ENCODE peak calls at places on chromosomes 6 and 20, in six cellular contexts. T, D, J, X, M and Q are unnamed samples.
A peak's percentile ranks its signal among the peaks of the same experiment; 100 is the strongest.

GRCh38 chr20:32427996-32428395 is 69.9 kb downstream of the ASXL1 start:
- DNase-seq in T (no peak), D (no peak), J (no peak), X (no peak), M (no peak), Q (no peak)

GRCh38 chr20:22797103-22797502 is 212.7 kb upstream of the FOXA2 start:
- DNase-seq in T (peak; percentile 60), D (no peak), J (no peak), X (peak; percentile 23), M (no peak), Q (no peak)

GRCh38 chr6:106460481-106460880 is 100.0 kb downstream of the CRYBG1 start:
- DNase-seq in T (no peak), D (no peak), J (no peak), X (no peak), M (peak; percentile 38), Q (no peak)

GRCh38 chr6:118784641-118785164 is 109.2 kb upstream of the ASF1A start:
- DNase-seq in T (no peak), D (no peak), J (no peak), X (peak; percentile 53), M (no peak), Q (no peak)

GRCh38 chr6:15897063-15897934 is 231.6 kb upstream of the MYLIP start:
- DNase-seq in T (no peak), D (peak; percentile 32), J (no peak), X (peak; percentile 17), M (peak; percentile 47), Q (no peak)

GRCh38 chr6:25056130-25056529 is 120.4 kb upstream of the RIPOR2 start:
- DNase-seq in T (no peak), D (no peak), J (no peak), X (no peak), M (peak; percentile 85), Q (peak; percentile 34)

GRCh38 chr20:63246490-63247284 is 7.6 kb downstream of the NKAIN4 start:
- DNase-seq in T (no peak), D (no peak), J (no peak), X (no peak), M (no peak), Q (no peak)

GRCh38 chr6:56650191-56650590 is 7.5 kb upstream of the DST start:
- DNase-seq in T (peak; percentile 64), D (no peak), J (no peak), X (no peak), M (no peak), Q (no peak)

DNA sequence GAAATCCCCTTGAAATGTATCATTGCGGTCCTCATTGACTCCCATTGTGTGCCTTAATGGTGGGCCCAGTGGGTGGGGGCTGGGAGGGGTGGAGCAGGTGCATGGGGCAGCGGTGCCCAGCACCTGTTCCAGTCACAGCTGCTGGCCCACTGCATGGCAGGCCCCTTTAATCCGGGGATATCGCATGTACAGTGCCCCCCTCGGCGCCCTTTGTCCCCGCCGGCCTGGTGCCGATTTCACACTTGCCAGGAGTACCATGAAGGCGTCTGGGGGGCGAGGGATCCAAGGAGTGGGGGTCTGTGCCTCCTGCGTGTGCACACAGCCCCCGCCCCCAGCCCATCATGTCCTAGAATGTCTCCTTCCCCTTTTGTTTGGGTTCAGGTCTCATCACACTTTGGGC is 2.8 kb downstream of the SNAI1 start:
- DNase-seq in T (no peak), D (no peak), J (no peak), X (no peak), M (no peak), Q (no peak)
- H3K4me3 ChIP-seq in T (no peak overlapping the region), D (peak overlapping the region; percentile 33), J (peak overlapping the region; percentile 58), X (no peak overlapping the region), M (no peak overlapping the region), Q (no peak overlapping the region)

DNA sequence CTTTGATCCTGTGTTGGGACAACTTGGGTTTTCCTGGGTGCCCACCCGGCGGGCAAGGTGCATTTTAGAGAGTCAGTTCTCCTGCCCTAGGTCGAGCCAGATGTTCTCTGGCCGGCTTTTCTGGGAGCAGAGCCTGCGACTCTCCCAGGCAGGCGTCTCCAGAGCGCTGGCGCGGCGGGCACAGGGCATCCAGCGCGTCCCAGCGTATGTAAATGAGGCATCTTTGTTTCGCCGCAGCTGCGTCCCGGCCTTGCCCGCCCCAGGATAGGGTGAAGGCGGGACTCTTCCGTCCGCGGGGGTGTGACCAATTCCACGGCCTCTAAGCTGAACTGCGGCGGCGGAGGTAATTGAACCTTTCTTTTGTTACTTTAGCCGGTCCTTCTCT is 9.1 kb downstream of the GRIK2 start:
- DNase-seq in T (no peak), D (no peak), J (no peak), X (no peak), M (no peak), Q (no peak)
- H3K4me3 ChIP-seq in T (no peak overlapping the region), D (no peak overlapping the region), J (peak overlapping the region; percentile 36), X (no peak overlapping the region), M (no peak overlapping the region), Q (no peak overlapping the region)

DNA sequence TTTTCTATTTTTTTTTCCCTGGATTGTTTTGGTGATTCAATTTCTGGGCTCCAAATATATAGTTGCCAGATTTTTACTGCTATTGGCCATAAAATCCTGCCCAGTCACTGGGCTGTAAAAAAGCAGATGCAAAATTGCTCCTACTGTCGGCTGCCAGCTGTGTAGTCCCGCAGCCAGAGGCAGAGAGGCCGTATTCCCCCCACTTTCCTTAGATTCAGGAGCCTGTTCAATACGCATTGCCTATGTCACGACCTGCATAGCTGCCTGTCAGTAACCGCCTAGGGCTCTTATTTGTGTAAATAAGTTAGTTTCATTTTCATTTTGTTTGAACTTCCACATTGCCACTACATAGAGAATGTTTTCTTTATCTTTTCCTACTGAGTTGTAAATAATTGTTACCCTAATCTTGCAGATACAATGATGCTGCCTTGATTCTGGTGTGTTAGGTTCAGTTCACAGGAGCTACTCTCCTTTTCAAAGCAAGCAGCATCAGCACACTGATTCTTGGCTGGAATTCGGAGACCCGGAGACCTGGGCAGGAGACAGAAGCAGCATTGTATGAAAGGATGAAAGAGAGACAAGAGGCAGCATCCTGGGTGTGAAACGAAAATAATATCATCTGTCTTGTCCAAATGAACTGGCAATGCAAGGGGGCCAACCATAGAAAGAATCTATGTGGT is 46.0 kb upstream of the UST start:
- DNase-seq in T (peak; percentile 37), D (no peak), J (no peak), X (peak; percentile 21), M (peak; percentile 48), Q (peak; percentile 50)
- H3K4me3 ChIP-seq in T (peak overlapping the region; percentile 3), D (peak overlapping the region; percentile 14), J (peak overlapping the region; percentile 29), X (peak overlapping the region; percentile 38), M (peak overlapping the region; percentile 58), Q (peak overlapping the region; percentile 61)

GRCh38 chr6:140711019-140711613 is 1336.7 kb upstream of the CITED2 start:
- DNase-seq in T (no peak), D (no peak), J (no peak), X (no peak), M (no peak), Q (no peak)

GRCh38 chr6:140713495-140713894 is 1339.0 kb upstream of the CITED2 start:
- DNase-seq in T (no peak), D (no peak), J (no peak), X (no peak), M (no peak), Q (no peak)

GRCh38 chr6:140708386-140708785 is 1333.9 kb upstream of the CITED2 start:
- DNase-seq in T (no peak), D (no peak), J (no peak), X (no peak), M (no peak), Q (no peak)
- H3K4me3 ChIP-seq in T (no peak overlapping the region), D (no peak overlapping the region), J (no peak overlapping the region), X (no peak overlapping the region), M (no peak overlapping the region), Q (no peak overlapping the region)

DNA sequence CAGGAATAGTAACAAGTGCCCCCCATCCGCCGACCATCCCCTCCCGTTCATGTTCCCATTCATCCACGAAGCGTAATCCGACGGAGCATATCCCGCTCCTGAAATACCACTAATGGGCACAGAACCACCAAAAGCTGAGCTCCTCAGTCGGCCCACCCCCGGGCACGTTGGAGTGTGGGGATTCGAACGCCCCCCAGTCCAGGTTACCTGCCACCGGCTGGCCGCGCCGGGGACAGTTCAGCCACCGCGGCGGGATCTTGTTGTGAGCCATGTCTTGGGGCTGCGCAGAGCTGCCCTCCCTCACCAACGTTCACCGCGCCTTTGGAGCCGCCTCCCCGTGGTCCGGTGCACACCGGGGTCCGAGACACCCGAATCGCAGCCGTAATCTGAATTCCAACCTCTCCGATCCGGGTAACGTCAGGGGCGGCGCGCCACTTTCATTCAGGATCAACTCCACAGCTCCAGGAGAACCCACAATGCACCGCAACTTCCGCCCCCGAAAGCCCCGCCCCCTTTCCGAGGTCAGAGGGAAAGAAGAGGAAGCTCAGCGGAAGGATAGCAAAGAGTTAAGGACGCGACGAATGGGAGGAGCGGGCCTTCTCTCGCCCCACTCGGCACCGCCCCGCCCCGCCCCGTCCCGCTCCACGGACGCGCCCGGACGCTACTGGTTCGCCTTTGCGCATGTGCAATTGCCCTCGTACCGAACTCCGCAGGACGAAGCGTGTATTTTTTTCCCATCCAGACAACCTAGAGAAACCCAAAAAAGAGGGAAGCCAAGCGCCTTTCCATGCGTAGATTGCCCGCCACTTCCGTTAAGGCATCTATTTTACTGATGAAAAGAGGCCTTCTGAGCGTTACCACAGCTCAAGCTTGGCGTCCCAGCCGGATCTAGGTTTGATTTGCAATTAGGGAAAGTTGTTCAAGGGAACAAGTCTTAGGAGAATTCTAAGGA is at the start of gene RNGTT:
- DNase-seq in T (peak; percentile 91), D (peak; percentile 100), J (peak; percentile 81), X (peak; percentile 98), M (peak; percentile 97), Q (peak; percentile 99)
- H3K4me3 ChIP-seq in T (peak within 1 kb of the TSS; percentile 97), D (peak within 1 kb of the TSS; percentile 97), J (peak within 1 kb of the TSS; percentile 99), X (peak within 1 kb of the TSS; percentile 95), M (peak within 1 kb of the TSS; percentile 86), Q (peak within 1 kb of the TSS; percentile 97)

DNA sequence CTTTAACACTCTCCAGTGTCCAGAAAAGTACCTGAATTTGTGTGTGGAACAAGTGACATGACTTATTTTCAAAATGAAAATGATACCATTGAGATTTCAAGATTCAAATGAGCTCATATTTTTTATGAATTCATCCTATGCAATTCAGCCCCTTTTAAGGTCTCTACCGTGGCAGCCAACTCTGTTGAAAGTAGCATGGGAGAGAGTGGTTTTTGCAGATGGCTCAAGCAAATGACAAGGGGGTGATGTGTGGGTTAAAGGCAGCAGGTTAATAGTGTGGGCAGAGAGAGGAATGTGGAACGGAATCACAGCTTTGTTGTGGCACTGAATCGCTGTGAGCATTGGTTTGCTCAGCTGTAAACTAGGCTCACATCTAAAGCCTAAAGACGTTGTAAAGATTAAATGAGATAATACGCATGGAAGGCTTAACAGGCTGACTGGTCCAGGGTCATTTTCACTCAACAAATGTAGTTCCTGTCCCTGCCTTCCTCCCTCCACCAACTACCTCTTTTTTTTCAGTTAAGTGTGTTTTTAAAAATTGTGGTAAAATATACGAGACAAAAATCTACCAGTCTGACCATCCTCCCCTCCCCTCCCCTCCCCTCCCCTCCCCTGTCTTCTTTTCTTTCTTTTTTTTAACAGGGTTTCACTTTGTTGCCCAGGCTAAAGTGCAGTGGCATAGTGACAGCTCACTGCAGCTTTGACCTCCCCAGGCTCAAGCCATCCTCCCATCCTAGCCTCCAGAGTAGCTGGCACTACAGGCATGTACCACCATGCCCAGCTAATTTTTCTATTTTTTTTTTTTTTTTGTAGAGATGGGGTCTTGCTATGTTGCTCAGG is 114.7 kb upstream of the ZNF217 start:
- DNase-seq in T (no peak), D (no peak), J (peak; percentile 57), X (peak; percentile 15), M (peak; percentile 88), Q (no peak)
- H3K4me3 ChIP-seq in T (no peak overlapping the region), D (no peak overlapping the region), J (no peak overlapping the region), X (no peak overlapping the region), M (peak overlapping the region; percentile 40), Q (peak overlapping the region; percentile 41)

DNA sequence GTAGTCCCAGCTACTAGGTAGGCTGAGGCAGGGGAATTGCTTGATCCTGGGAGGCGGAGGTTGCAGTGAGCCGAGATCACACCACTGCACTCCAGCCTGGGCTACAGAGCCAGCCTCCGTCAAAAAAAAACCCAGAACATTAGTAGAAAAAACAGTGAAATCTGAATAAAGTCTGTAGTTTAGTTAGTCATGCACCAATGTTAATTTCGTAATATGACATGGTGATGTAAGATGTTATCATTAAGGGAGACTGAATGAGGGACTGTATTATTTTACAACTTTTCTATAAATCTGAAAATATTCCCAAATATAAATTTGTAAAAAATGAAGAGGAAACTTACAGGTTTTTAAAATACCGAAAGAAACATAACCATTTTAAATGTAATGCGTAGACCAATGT is 2.1 kb downstream of the GSTA4 start:
- DNase-seq in T (peak; percentile 55), D (no peak), J (no peak), X (peak; percentile 46), M (no peak), Q (no peak)
- H3K4me3 ChIP-seq in T (no peak overlapping the region), D (no peak overlapping the region), J (no peak overlapping the region), X (no peak overlapping the region), M (no peak overlapping the region), Q (no peak overlapping the region)